ENCODE peak calls at places on chromosomes 5 and 9, in four cellular contexts. L is HEK293T, W is HepG2, B is K562. C is an unnamed sample.

GRCh38 chr5:134025786-134026185 is 21.0 kb upstream of the VDAC1 start:
- DNase-seq in B (no peak), L (no peak), W (no peak), C (no peak)

GRCh38 chr5:158301186-158301585 is 442.2 kb upstream of the CLINT1 start:
- DNase-seq in B (no peak), W (no peak), L (no peak), C (no peak)

GRCh38 chr9:99004717-99005460 is 61.2 kb downstream of the COL15A1 start:
- DNase-seq in B (no peak), L (no peak), W (no peak), C (no peak)

GRCh38 chr5:75639912-75640311 is 28.7 kb downstream of the ANKDD1B start:
- DNase-seq in W (no peak), L (no peak), B (no peak), C (no peak)

GRCh38 chr5:127056896-127057295 is 16.4 kb downstream of the C5orf63 start:
- DNase-seq in B (no peak), W (no peak), L (no peak), C (no peak)

GRCh38 chr9:27600254-27600653 is 27.0 kb upstream of the C9orf72 start:
- DNase-seq in B (no peak), W (no peak), L (no peak), C (no peak)

GRCh38 chr5:75450069-75450468 is 61.4 kb downstream of the CERT1 start:
- DNase-seq in W (no peak), B (no peak), L (no peak), C (no peak)

GRCh38 chr9:18163146-18163545 is 310.8 kb upstream of the ADAMTSL1 start:
- DNase-seq in W (no peak), B (no peak), L (no peak), C (no peak)

GRCh38 chr5:65925094-65925600 is 1.2 kb upstream of the ERBIN start:
- DNase-seq in B (peak), W (peak), L (peak), C (peak)

GRCh38 chr9:129136446-129137049 is 25.3 kb downstream of the PTPA start:
- DNase-seq in L (no peak), W (no peak), B (no peak), C (no peak)

GRCh38 chr5:116507051-116507537 is 67.5 kb downstream of the SEMA6A start:
- DNase-seq in B (no peak), W (no peak), L (no peak), C (no peak)

GRCh38 chr9:136664000-136664798 is 1.5 kb downstream of the EGFL7 start:
- DNase-seq in B (peak), W (no peak), L (no peak), C (no peak)

GRCh38 chr9:2856400-2856799 is 12.5 kb upstream of the PUM3 start:
- DNase-seq in L (no peak), B (no peak), W (no peak), C (no peak)

GRCh38 chr9:108041551-108041950 is 552.0 kb upstream of the KLF4 start:
- DNase-seq in B (no peak), W (no peak), L (no peak), C (no peak)

GRCh38 chr5:151081426-151082273 is 816 bp upstream of the TNIP1 start:
- DNase-seq in W (peak), L (no peak), B (no peak), C (no peak)

GRCh38 chr9:127290666-127291065 is 26.1 kb downstream of the GARNL3 start:
- DNase-seq in L (no peak), W (no peak), B (no peak), C (no peak)

GRCh38 chr5:95194856-95195255 is 90.0 kb downstream of the MCTP1 start:
- DNase-seq in B (no peak), L (no peak), W (no peak), C (no peak)

GRCh38 chr9:128825923-128826702 is 3.5 kb downstream of the SPOUT1 start:
- DNase-seq in W (no peak), B (no peak), L (no peak), C (no peak)

GRCh38 chr9:71791875-71792274 is 23.6 kb upstream of the CEMIP2 start:
- DNase-seq in L (no peak), B (no peak), W (no peak), C (no peak)

GRCh38 chr5:44885903-44886302 is 77.2 kb downstream of the MRPS30 start:
- DNase-seq in W (no peak), B (no peak), L (no peak), C (peak)

GRCh38 chr9:32069169-32069813 is 315.2 kb upstream of the ACO1 start:
- DNase-seq in B (no peak), W (peak), L (no peak), C (no peak)

GRCh38 chr9:134538856-134539562 is 102.6 kb upstream of the COL5A1 start:
- DNase-seq in B (no peak), W (no peak), L (no peak), C (no peak)

GRCh38 chr9:131310833-131311554 is 21.5 kb downstream of the PLPP7 start:
- DNase-seq in W (no peak), B (no peak), L (no peak), C (no peak)

GRCh38 chr5:92403308-92403707 is 1020.2 kb upstream of the ARRDC3 start:
- DNase-seq in L (no peak), B (no peak), W (no peak), C (no peak)

GRCh38 chr5:141747152-141747640 is 65.2 kb upstream of the ARAP3 start:
- DNase-seq in B (peak), L (peak), W (no peak), C (no peak)

GRCh38 chr9:88310310-88310980 is 77.8 kb upstream of the SPIN1 start:
- DNase-seq in B (peak), W (peak), L (no peak), C (no peak)

GRCh38 chr9:69645488-69645887 is 26.7 kb downstream of the APBA1 start:
- DNase-seq in B (no peak), L (no peak), W (no peak), C (no peak)

GRCh38 chr5:6632324-6632930 is 417 bp downstream of the NSUN2 start:
- DNase-seq in W (peak), B (no peak), L (peak), C (no peak)

GRCh38 chr5:55936100-55936693 is 58.6 kb downstream of the IL6ST start:
- DNase-seq in B (peak), L (peak), W (peak), C (no peak)

GRCh38 chr5:113029614-113030013 is 53.0 kb downstream of the DCP2 start:
- DNase-seq in W (no peak), L (no peak), B (no peak), C (no peak)

GRCh38 chr9:92954078-92954861 is 6.9 kb downstream of the FGD3 start:
- DNase-seq in L (no peak), W (no peak), B (no peak), C (peak)

GRCh38 chr5:67166460-67166871 is 30.1 kb downstream of the CD180 start:
- DNase-seq in B (no peak), W (no peak), L (no peak), C (no peak)

GRCh38 chr9:119924736-119925135 is 555.5 kb upstream of the BRINP1 start:
- DNase-seq in B (no peak), L (no peak), W (peak), C (no peak)

GRCh38 chr9:85575868-85576267 is 165.9 kb downstream of the AGTPBP1 start:
- DNase-seq in W (no peak), B (no peak), L (no peak), C (no peak)

GRCh38 chr5:40551706-40552557 is 127.8 kb upstream of the PTGER4 start:
- DNase-seq in L (no peak), B (no peak), W (peak), C (no peak)

GRCh38 chr9:131049829-131050715 is 41.1 kb downstream of the LAMC3 start:
- DNase-seq in L (no peak), B (no peak), W (no peak), C (no peak)

GRCh38 chr5:53419247-53419646 is 61.2 kb upstream of the FST start:
- DNase-seq in B (no peak), W (no peak), L (no peak), C (no peak)

GRCh38 chr9:95937131-95937530 is 61.6 kb downstream of the ERCC6L2 start:
- DNase-seq in W (no peak), B (no peak), L (no peak), C (no peak)

DNA sequence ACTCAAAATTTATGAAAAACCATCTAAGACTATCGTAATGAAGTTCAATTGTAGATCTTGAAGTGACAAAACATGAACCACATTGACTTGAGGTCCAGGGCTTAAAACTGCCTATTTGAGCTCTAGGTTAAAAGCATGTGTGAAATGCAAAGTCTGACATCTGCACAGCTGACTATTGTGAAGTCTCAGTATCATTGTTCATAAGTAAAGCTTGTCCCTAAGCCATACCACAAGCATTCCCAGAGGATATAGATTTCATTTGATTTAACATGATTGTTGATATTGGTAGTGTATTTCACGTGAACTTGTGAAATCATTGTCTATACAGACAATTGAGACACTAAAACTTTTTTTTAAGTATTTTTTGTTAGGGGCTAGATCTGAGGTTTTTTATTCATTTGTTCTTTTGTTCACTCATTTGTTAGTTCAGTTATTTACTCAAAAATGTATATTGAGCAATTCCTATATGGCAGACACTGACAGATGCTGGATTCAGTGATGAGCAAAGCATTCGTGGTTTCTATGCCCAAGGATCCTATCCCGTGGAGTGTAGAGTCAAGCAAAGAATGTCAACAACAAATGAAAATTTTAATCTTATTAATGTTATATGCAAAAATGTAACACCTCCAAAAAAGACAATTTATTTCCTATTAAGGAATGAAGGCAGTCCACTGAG is 485.2 kb downstream of the RAB3C start:
- DNase-seq in L (no peak), W (no peak), B (no peak), C (no peak)
- TF ChIP-seq FOXM1 in L (no peak), W (no peak), B (no peak), C (no peak)

GRCh38 chr5:177304392-177305119 is 957 bp downstream of the PRELID1 start:
- DNase-seq in L (no peak), W (peak), B (peak), C (no peak)
- TF ChIP-seq SP1 in L (no peak), W (no peak), B (no peak), C (no peak)

DNA sequence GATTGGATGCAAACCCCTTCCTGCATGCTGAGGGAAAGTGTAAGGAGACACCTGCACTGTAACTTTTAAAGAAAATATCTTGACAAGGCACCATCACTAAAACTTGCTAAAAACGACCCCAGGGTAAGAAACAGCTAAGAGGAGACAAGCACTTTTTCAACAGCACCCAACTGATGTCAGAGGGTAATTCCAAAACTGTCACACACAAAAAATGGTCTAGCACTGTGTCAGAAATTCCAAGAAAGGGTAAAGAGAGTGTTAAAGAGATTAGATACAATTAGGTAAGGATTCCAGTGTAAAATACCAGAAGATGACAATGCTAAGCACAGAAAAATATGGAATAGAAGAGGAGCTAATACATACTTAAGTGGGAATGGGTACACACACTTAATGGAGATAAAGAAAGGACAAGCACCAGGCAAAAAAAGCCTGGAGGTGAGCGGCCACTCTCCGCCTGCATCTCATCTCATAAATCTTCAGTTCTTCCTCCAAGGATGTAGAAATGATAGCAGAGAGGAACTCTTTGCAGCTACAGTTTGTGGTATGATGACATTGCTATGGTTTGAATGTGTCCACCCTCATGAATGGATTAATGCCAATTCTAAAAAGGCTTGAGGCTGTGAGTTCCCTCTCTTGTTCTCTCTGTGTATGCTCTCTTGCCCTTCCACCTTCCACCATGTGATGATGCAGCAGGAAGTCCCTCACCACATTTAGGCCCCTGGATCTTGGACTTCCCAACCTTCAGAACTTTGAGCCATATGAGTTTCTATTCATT is 126.6 kb downstream of the SPOCK1 start:
- DNase-seq in L (no peak), B (no peak), W (no peak), C (no peak)
- TF ChIP-seq FOXM1 in L (no peak), B (no peak), W (no peak), C (no peak)

GRCh38 chr5:41835625-41836024 is 34.6 kb downstream of the OXCT1 start:
- DNase-seq in B (no peak), L (no peak), W (no peak), C (no peak)
- TF ChIP-seq SP1 in B (no peak), L (no peak), W (no peak), C (no peak)

DNA sequence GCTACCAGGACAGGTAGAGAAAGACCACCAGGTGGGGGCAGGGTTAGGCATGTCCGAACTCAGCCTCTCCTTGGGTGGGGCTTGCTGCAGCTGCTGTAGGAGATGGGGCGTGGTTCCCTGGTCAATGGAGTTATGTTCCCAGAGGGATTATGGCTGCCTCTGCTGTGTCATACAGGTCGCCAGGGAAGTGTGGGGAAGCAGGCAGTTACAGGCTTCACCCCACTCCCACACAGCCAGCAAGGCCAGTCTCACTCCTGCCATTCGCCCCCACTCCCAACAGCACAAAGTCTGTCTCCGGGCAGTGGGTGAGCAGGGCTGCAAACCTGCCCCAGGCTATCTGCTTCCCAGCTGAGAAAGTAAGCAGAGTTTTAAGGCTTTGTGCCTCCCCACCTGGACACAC is 20.0 kb upstream of the CEP72 start:
- DNase-seq in B (no peak), L (no peak), W (no peak), C (no peak)
- TF ChIP-seq FOXM1 in B (no peak), L (no peak), W (no peak), C (no peak)

DNA sequence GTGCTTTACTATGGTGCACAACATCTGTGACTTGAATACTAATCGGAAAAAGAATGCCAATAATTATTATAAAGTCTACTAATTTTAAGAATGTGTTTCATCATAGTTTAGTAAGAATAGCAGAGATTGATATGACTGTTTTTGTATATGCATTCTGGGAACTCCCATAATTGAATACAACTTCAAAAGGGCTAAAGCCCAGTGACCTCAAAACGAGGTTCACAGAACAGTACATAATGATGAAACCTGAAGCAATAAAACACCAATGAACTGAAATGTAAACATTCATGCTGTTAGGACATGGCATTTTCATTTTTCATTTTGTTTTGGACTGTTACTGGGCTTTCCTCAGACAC is 731 bp upstream of the JMY start:
- DNase-seq in B (no peak), W (peak), L (no peak), C (no peak)
- TF ChIP-seq SP1 in B (no peak), W (no peak), L (no peak), C (no peak)

C was measured in GM12878.